ENCODE peak calls at places on chromosomes 11 and 22, in five cellular contexts. B is GM12891, R is uterus, X is spleen, W is transverse colon. H is an unnamed sample.

GRCh38 chr22:33274214-33274828 is 216.1 kb upstream of the SYN3 start:
- DNase-seq in B (peak), R (no peak), X (peak), W (peak), H (peak)

GRCh38 chr22:49969751-49970527 is 9.4 kb downstream of the PIM3 start:
- DNase-seq in B (no peak), R (peak), X (peak), W (no peak), H (no peak)

GRCh38 chr11:129785383-129786111 is 30.1 kb upstream of the TMEM45B start:
- DNase-seq in B (no peak), R (no peak), X (no peak), W (no peak), H (no peak)

GRCh38 chr11:84819561-84819960 is 807.6 kb downstream of the DLG2 start:
- DNase-seq in B (no peak), R (no peak), X (no peak), W (no peak), H (no peak)

GRCh38 chr22:44689173-44689572 is 12.8 kb upstream of the PRR5 start:
- DNase-seq in B (no peak), R (no peak), X (no peak), W (no peak), H (no peak)

GRCh38 chr22:32744560-32744959 is 56.9 kb upstream of the TIMP3 start:
- DNase-seq in B (no peak), R (no peak), X (no peak), W (no peak), H (no peak)

GRCh38 chr11:10666976-10667892 is 26.3 kb downstream of the IRAG1 start:
- DNase-seq in B (no peak), R (no peak), X (no peak), W (no peak), H (no peak)

GRCh38 chr11:63574856-63575602 is 11.8 kb upstream of the PLAAT2 start:
- DNase-seq in B (no peak), R (peak), X (no peak), W (no peak), H (no peak)

GRCh38 chr11:114746013-114746412 is 67.7 kb downstream of the NXPE2 start:
- DNase-seq in B (no peak), R (no peak), X (no peak), W (no peak), H (no peak)

GRCh38 chr22:48217596-48217995 is 1455.1 kb downstream of the TBC1D22A start:
- DNase-seq in B (no peak), R (no peak), X (no peak), W (no peak), H (no peak)

GRCh38 chr11:14029971-14030531 is 67.5 kb downstream of the SPON1 start:
- DNase-seq in B (no peak), R (peak), X (no peak), W (peak), H (no peak)

GRCh38 chr11:66529069-66529468 is 16.8 kb downstream of the ZDHHC24 start:
- DNase-seq in B (no peak), R (no peak), X (no peak), W (no peak), H (no peak)

GRCh38 chr22:49192180-49192856 is 635.4 kb downstream of the BRD1 start:
- DNase-seq in B (no peak), R (peak), X (peak), W (no peak), H (no peak)

GRCh38 chr11:118609380-118610219 is 2.2 kb downstream of the PHLDB1 start:
- DNase-seq in B (no peak), R (peak), X (peak), W (no peak), H (no peak)

GRCh38 chr22:42814215-42814614 is 42.9 kb downstream of the ARFGAP3 start:
- DNase-seq in B (no peak), R (no peak), X (no peak), W (no peak), H (no peak)

GRCh38 chr22:46942816-46943783 is 180.7 kb downstream of the TBC1D22A start:
- DNase-seq in B (no peak), R (peak), X (peak), W (no peak), H (no peak)

GRCh38 chr11:119419834-119420492 is 3.0 kb downstream of the THY1 start:
- DNase-seq in B (no peak), R (no peak), X (no peak), W (no peak), H (no peak)

GRCh38 chr22:37484115-37485005 is 1.8 kb downstream of the MFNG start:
- DNase-seq in B (peak), R (peak), X (peak), W (peak), H (no peak)

GRCh38 chr11:134048028-134048427 is 20.8 kb upstream of the JAM3 start:
- DNase-seq in B (no peak), R (peak), X (no peak), W (no peak), H (no peak)

GRCh38 chr11:126159719-126160344 is 51.6 kb downstream of the RPUSD4 start:
- DNase-seq in B (no peak), R (no peak), X (peak), W (no peak), H (no peak)

GRCh38 chr11:90661233-90661632 is 438.4 kb upstream of the CHORDC1 start:
- DNase-seq in B (no peak), R (no peak), X (no peak), W (no peak), H (no peak)

GRCh38 chr11:39541945-39542351 is 1917.5 kb downstream of the LRRC4C start:
- DNase-seq in B (no peak), R (no peak), X (no peak), W (no peak), H (no peak)

GRCh38 chr11:129881570-129882170 is 13.7 kb downstream of the NFRKB start:
- DNase-seq in B (peak), R (no peak), X (no peak), W (no peak), H (peak)

GRCh38 chr11:123054301-123055065 is 7.5 kb downstream of the HSPA8 start:
- DNase-seq in B (peak), R (no peak), X (no peak), W (no peak), H (peak)

GRCh38 chr11:123056835-123057491 is 5.0 kb downstream of the HSPA8 start:
- DNase-seq in B (no peak), R (no peak), X (no peak), W (no peak), H (no peak)

GRCh38 chr11:123057604-123058305 is 4.2 kb downstream of the HSPA8 start:
- DNase-seq in B (no peak), R (no peak), X (no peak), W (no peak), H (no peak)

GRCh38 chr11:123052884-123053721 is 8.8 kb downstream of the HSPA8 start:
- DNase-seq in B (no peak), R (no peak), X (no peak), W (no peak), H (no peak)

GRCh38 chr11:123055132-123055924 is 6.6 kb downstream of the HSPA8 start:
- DNase-seq in B (no peak), R (no peak), X (no peak), W (no peak), H (no peak)
- TF ChIP-seq POLR2A in B (peak), R (no peak), X (no peak), W (no peak), H (no peak)

GRCh38 chr11:44950625-44951472 is at the start of gene TP53I11:
- DNase-seq in B (peak), R (peak), X (peak), W (peak), H (no peak)
- TF ChIP-seq POLR2A in B (no peak), R (peak), X (peak), W (peak), H (peak)

DNA sequence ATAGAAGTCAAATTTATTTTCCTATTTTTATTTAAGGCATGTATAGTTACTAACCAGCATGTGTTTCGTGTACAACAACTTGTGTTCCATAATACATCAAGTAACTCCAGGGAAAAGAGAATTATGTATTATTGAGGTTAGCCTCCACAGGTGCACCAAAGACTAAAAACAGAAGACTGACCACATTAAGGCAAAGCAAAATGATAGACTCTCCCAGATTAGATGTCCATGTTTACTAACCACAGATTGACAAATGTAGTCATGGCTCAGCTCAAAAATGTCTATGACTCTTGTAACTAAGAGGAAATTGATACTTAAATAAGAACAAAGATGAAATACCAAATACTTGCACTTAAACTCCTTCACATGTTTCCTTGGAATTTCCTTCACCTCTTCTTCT is 238.5 kb downstream of the METTL15 start:
- DNase-seq in B (no peak), R (no peak), X (no peak), W (no peak), H (no peak)
- TF ChIP-seq POLR2A in B (no peak), R (no peak), X (no peak), W (no peak), H (no peak)

GRCh38 chr11:22192642-22193347 is at the start of gene ANO5:
- DNase-seq in B (peak), R (peak), X (peak), W (peak), H (no peak)
- TF ChIP-seq POLR2A in B (peak), R (peak), X (no peak), W (no peak), H (no peak)

GRCh38 chr11:117171007-117171647 is 7.4 kb upstream of the SIDT2 start:
- DNase-seq in B (no peak), R (no peak), X (no peak), W (no peak), H (no peak)

GRCh38 chr11:117175104-117175503 is 3.4 kb upstream of the SIDT2 start:
- DNase-seq in B (no peak), R (no peak), X (no peak), W (no peak), H (no peak)

GRCh38 chr11:117171648-117172051 is 6.9 kb upstream of the SIDT2 start:
- DNase-seq in B (no peak), R (no peak), X (no peak), W (no peak), H (no peak)

GRCh38 chr11:117170210-117170609 is 8.3 kb upstream of the SIDT2 start:
- DNase-seq in B (no peak), R (no peak), X (no peak), W (no peak), H (no peak)

DNA sequence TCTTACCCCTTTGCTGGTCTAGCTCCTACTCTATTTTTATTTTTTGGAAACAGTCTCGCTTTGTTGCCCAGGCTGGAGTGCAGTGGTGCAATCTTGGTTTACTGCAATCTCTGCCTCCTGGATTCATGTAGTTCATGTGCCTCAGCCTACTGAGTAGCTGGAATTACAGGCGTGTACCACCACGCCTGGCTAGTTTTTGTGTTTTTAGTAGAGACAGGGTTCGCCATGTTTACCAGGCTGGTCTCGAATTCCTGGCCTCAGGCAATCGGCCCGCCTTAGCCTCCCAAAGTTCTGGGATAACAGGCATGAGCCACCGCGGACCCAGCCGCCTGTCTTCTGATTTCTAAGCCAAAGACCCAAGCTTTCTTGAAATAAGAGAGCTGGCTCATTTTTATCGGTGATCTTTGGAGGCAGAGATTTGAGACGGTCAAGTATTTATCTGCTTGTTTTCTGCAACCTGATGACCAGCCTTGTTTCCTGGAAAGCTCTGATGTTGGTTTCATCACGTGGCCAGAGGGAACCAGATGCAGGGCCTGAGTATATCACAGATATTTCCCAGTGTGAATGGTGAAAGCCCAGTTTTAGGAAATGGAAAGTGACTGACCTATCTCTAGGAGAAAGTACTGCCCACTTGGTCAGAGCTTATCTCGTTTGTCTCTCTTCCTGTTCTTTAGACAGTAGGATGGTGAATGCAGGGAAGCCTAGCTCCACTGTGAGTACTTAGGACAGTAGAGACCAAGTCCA is 5.7 kb upstream of the SIDT2 start:
- DNase-seq in B (no peak), R (no peak), X (no peak), W (no peak), H (no peak)
- TF ChIP-seq POLR2A in B (no peak), R (no peak), X (no peak), W (no peak), H (no peak)

GRCh38 chr22:27801616-27802388 is at the start of gene MN1:
- DNase-seq in B (peak), R (no peak), X (no peak), W (peak), H (peak)

GRCh38 chr22:27798526-27799333 is 2.8 kb downstream of the MN1 start:
- DNase-seq in B (no peak), R (peak), X (no peak), W (no peak), H (no peak)

GRCh38 chr22:27799334-27800249 is 2.0 kb downstream of the MN1 start:
- DNase-seq in B (no peak), R (peak), X (no peak), W (no peak), H (no peak)

GRCh38 chr22:27801197-27801615 is 350 bp downstream of the MN1 start:
- DNase-seq in B (peak), R (no peak), X (no peak), W (peak), H (peak)

DNA sequence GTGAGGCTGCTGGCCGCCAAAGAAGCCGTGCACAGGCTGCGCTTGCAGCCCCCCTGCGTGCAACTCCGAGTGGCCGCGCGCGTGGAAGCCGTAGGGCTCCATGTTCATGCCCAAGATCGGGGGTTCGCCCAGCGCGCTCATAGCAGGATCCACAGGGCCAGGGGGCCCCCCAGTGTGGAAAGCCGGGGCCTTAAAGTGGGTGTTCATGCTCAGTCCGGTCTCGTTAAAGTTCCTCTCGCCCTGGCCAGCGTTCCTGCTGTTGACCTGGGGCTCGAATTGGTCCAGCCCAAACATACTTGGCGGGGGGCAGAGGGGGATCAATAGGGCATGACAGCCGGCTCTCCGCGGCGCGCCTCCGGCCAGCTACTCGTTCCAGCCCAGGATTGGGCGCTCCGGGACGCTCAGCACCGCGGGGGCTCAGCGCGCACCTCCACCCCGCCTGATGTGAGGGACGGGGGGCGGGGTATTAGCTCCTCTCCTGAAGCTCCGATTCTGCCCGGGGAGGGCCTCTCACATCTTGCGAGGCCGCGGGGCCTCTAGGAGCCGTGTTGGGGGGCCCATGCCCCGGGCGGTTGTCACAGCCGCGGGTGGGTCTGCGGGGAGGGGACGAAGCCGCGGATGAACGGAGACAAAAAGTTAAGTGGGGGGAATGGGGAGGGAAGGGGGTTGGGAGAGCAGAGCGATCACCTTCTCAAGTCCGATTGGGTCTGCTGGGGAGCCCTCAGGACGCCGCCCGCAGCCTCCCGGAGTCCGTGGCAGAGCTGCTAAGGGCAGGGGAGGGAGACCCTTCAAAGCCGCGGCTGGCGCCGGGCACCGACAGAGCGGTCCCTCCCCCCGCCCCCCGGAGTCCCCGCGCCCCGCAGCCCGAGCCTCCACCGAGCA is 1.1 kb downstream of the MN1 start:
- DNase-seq in B (no peak), R (peak), X (no peak), W (no peak), H (no peak)
- TF ChIP-seq POLR2A in B (no peak), R (no peak), X (no peak), W (no peak), H (no peak)